ENCODE peak calls at places on chromosomes 13 and 19, in ten cellular contexts. G, R, T, I, F, Y, V, N, A and P are unnamed samples.

GRCh38 chr13:100721885-100722512 is 47.4 kb upstream of the TMTC4 start:
- DNase-seq in N (peak), F (peak), A (no peak), G (peak), I (no peak), R (peak), T (peak), Y (peak), V (no peak), P (peak)

GRCh38 chr13:98742961-98743360 is 9.5 kb downstream of the SLC15A1 start:
- DNase-seq in F (no peak), A (no peak), V (no peak), R (no peak), N (no peak), Y (no peak), I (no peak), T (no peak), G (no peak), P (no peak)

GRCh38 chr19:35911173-35911572 is 3.1 kb upstream of the TYROBP start:
- DNase-seq in G (no peak), R (no peak), T (no peak), F (no peak), N (no peak), I (no peak), V (no peak), A (no peak), Y (no peak), P (no peak)

GRCh38 chr13:96968027-96968426 is 26.2 kb downstream of the OXGR1 start:
- DNase-seq in Y (no peak), R (no peak), T (no peak), I (no peak), N (no peak), G (no peak), V (no peak), F (no peak), A (no peak), P (no peak)

GRCh38 chr19:36572593-36573019 is 486 bp downstream of the ZNF529 start:
- DNase-seq in V (no peak), N (no peak), I (no peak), F (no peak), A (no peak), Y (no peak), T (no peak), R (no peak), G (no peak), P (no peak)

GRCh38 chr13:99265823-99266426 is 7.7 kb upstream of the GPR18 start:
- DNase-seq in T (no peak), G (no peak), V (no peak), Y (no peak), A (no peak), N (no peak), I (no peak), R (peak), F (peak), P (peak)

GRCh38 chr13:78700121-78700910 is 41.4 kb upstream of the OBI1 start:
- DNase-seq in I (no peak), A (no peak), T (no peak), F (no peak), Y (no peak), R (no peak), G (no peak), N (no peak), V (no peak), P (no peak)

GRCh38 chr13:45702088-45702487 is at the start of gene CBY2:
- DNase-seq in V (no peak), T (no peak), F (peak), G (no peak), I (no peak), N (no peak), Y (no peak), R (no peak), A (no peak), P (no peak)

GRCh38 chr19:44607049-44607448 is 6.3 kb upstream of the IGSF23 start:
- DNase-seq in Y (no peak), V (no peak), A (no peak), F (no peak), N (no peak), I (no peak), G (peak), T (no peak), R (no peak), P (peak)

GRCh38 chr19:6963937-6964336 is 57.3 kb downstream of the MBD3L2B start:
- DNase-seq in N (no peak), V (no peak), A (no peak), I (no peak), Y (no peak), G (no peak), F (peak), R (peak), T (no peak), P (no peak)

GRCh38 chr19:1747285-1748114 is 5.8 kb upstream of the ONECUT3 start:
- DNase-seq in V (peak), T (no peak), I (no peak), N (peak), R (peak), A (peak), G (no peak), Y (no peak), F (peak), P (peak)

GRCh38 chr19:9885077-9885552 is 50.0 kb downstream of the PIN1 start:
- DNase-seq in T (peak), A (no peak), N (peak), G (no peak), V (no peak), F (no peak), Y (peak), I (no peak), R (no peak), P (peak)
- TF ChIP-seq CTCF in T (peak), A (no peak), N (peak), G (no peak), V (peak), F (no peak), Y (peak), I (no peak), R (peak), P (peak)

GRCh38 chr19:29875931-29876330 is 64.1 kb downstream of the CCNE1 start:
- DNase-seq in F (no peak), T (no peak), V (no peak), Y (no peak), R (no peak), I (peak), N (no peak), G (no peak), A (no peak), P (no peak)

GRCh38 chr19:29876414-29876813 is 64.6 kb downstream of the CCNE1 start:
- DNase-seq in R (no peak), Y (no peak), G (no peak), F (no peak), T (no peak), I (peak), V (no peak), N (no peak), A (no peak), P (no peak)

GRCh38 chr19:29872224-29872731 is 60.5 kb downstream of the CCNE1 start:
- DNase-seq in A (no peak), V (no peak), N (no peak), R (no peak), T (peak), G (no peak), I (peak), F (peak), Y (no peak), P (no peak)

GRCh38 chr19:29873024-29873800 is 61.4 kb downstream of the CCNE1 start:
- DNase-seq in R (no peak), N (peak), V (no peak), T (peak), I (peak), G (peak), Y (peak), A (no peak), F (peak), P (peak)

GRCh38 chr19:29873801-29874575 is 62.2 kb downstream of the CCNE1 start:
- DNase-seq in A (no peak), R (no peak), F (no peak), I (peak), G (no peak), Y (no peak), N (no peak), T (no peak), V (no peak), P (no peak)
- TF ChIP-seq CTCF in A (no peak), R (no peak), F (no peak), I (peak), G (no peak), Y (no peak), N (no peak), T (peak), V (peak), P (no peak)

DNA sequence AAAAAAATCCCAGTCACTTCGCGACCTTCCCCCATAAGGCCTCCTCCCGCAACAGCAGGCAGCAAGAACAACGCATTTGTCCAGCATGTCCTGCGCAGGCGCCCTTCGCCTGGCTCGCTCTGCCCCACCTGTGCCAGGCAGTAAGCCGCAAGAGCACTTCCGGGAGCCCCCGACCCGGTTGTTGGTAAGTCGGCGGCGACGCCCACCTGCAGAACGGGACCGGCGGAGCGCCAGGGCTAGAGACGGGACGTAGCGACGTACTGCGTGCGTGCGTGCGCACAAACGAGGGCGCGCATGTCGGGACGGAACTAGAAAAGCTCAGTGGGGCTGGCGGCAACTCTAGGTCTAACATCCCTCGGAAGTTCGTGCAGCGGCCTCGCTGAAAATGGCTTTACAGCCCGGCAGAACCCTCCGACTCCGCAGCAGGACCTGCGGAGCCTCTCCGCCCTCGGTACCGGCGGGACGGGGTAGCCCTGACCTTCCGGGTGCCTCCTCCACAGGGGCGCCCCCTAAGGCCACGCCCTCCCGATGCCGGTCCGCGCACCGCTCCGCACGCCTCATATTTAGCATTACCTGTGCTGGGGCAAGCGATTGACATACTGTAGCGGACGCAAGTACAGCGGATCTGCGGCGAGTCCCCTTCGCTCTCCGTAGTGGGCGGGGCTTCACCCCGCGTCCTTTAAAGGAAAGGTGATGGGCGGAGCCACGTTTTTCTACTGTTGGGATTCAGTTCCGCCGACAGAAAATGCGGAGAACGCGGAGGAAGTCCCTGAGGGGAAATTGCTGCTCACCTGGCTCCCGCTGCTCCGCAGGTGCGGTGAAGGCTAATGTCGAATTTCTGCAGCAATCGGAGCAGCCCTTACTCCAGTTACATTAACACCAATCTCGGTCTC is at the start of gene MTIF3:
- DNase-seq in R (peak), V (peak), A (peak), I (peak), Y (peak), N (peak), F (peak), T (peak), G (peak), P (peak)
- TF ChIP-seq CTCF in R (no peak), V (no peak), A (no peak), I (no peak), Y (no peak), N (no peak), F (peak), T (no peak), G (peak), P (no peak)

DNA sequence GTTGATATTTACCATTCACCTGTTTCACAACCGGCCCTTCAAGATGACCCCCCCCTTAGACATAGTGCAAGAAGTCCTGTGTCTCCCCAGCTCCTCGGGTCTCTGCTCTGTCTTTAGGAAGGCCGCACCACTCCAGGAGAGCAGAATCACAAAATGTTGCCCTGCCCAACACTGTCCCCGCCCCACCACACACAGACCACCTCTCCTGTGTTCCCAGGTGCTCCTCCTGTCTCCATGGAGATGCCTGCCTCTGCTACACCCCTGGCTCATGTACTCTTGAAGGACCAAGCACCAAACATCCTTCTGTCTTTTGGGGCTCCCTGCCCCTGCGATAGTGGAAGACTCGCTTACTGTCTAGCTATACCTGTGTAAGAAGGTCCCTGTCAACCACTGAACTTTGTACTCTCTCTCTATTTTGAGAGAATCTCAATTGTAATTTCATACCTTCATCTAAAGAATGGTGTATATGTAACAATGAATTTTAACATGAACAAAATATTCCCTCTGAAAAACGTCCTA is 9.6 kb upstream of the TNFRSF19 start:
- DNase-seq in V (no peak), R (no peak), F (peak), A (no peak), T (no peak), G (no peak), I (no peak), Y (no peak), N (no peak), P (no peak)
- TF ChIP-seq CTCF in V (no peak), R (no peak), F (no peak), A (no peak), T (no peak), G (no peak), I (no peak), Y (no peak), N (no peak), P (no peak)

GRCh38 chr19:14056741-14057356 is 5.0 kb downstream of the PALM3 start:
- DNase-seq in N (no peak), V (no peak), R (no peak), I (no peak), Y (no peak), F (no peak), G (no peak), T (no peak), A (no peak), P (no peak)
- TF ChIP-seq CTCF in N (no peak), V (no peak), R (no peak), I (no peak), Y (no peak), F (no peak), G (no peak), T (no peak), A (no peak), P (no peak)